ENCODE peak calls at places on chromosomes 11 and 22, in eight cellular contexts. One of them, this sample, is unnamed.

GRCh38 chr11:44559207-44559943 is 6.1 kb upstream of the CD82 start:
- DNase-seq in fibroblast of lung: no peak
- DNase-seq in pancreas: no peak
- DNase-seq in astrocyte: no peak
- DNase-seq in lower lobe of right lung: no peak
- DNase-seq in heart left ventricle: no peak
- DNase-seq in mucosa of descending colon: no peak
- DNase-seq in lung: no peak
- DNase-seq in this sample: no peak

GRCh38 chr22:50189849-50190181 is 4.1 kb downstream of the TRABD start:
- DNase-seq in fibroblast of lung: peak
- DNase-seq in astrocyte: no peak
- DNase-seq in lower lobe of right lung: no peak
- DNase-seq in heart left ventricle: no peak
- DNase-seq in pancreas: no peak
- DNase-seq in mucosa of descending colon: no peak
- DNase-seq in lung: no peak
- DNase-seq in this sample: no peak

GRCh38 chr11:111260761-111261160 is 15.2 kb downstream of the POU2AF2 start:
- DNase-seq in lower lobe of right lung: no peak
- DNase-seq in mucosa of descending colon: no peak
- DNase-seq in pancreas: no peak
- DNase-seq in heart left ventricle: no peak
- DNase-seq in lung: no peak
- DNase-seq in astrocyte: no peak
- DNase-seq in fibroblast of lung: no peak
- DNase-seq in this sample: no peak

GRCh38 chr11:112780351-112781043 is 180.7 kb upstream of the NCAM1 start:
- DNase-seq in lower lobe of right lung: no peak
- DNase-seq in lung: no peak
- DNase-seq in mucosa of descending colon: no peak
- DNase-seq in fibroblast of lung: no peak
- DNase-seq in pancreas: no peak
- DNase-seq in astrocyte: peak
- DNase-seq in heart left ventricle: peak
- DNase-seq in this sample: no peak

GRCh38 chr22:48366591-48366990 is 1461.1 kb downstream of the BRD1 start:
- DNase-seq in heart left ventricle: no peak
- DNase-seq in astrocyte: no peak
- DNase-seq in pancreas: no peak
- DNase-seq in lung: no peak
- DNase-seq in fibroblast of lung: no peak
- DNase-seq in mucosa of descending colon: no peak
- DNase-seq in lower lobe of right lung: no peak
- DNase-seq in this sample: no peak

GRCh38 chr11:11229691-11230090 is 123.4 kb downstream of the CSNK2A3 start:
- DNase-seq in lower lobe of right lung: no peak
- DNase-seq in heart left ventricle: no peak
- DNase-seq in pancreas: no peak
- DNase-seq in lung: no peak
- DNase-seq in mucosa of descending colon: no peak
- DNase-seq in fibroblast of lung: no peak
- DNase-seq in astrocyte: no peak
- DNase-seq in this sample: no peak

GRCh38 chr11:106914409-106914808 is 103.9 kb downstream of the GUCY1A2 start:
- DNase-seq in fibroblast of lung: no peak
- DNase-seq in heart left ventricle: no peak
- DNase-seq in lower lobe of right lung: no peak
- DNase-seq in mucosa of descending colon: no peak
- DNase-seq in lung: no peak
- DNase-seq in pancreas: no peak
- DNase-seq in astrocyte: no peak
- DNase-seq in this sample: no peak

GRCh38 chr11:125939081-125939521 is 6.7 kb upstream of the VSIG10L2 start:
- DNase-seq in fibroblast of lung: no peak
- DNase-seq in lower lobe of right lung: no peak
- DNase-seq in pancreas: no peak
- DNase-seq in mucosa of descending colon: no peak
- DNase-seq in astrocyte: no peak
- DNase-seq in lung: no peak
- DNase-seq in heart left ventricle: no peak
- DNase-seq in this sample: no peak

GRCh38 chr22:23774114-23774921 is 1.7 kb downstream of the MMP11 start:
- DNase-seq in lower lobe of right lung: no peak
- DNase-seq in pancreas: no peak
- DNase-seq in mucosa of descending colon: no peak
- DNase-seq in lung: no peak
- DNase-seq in fibroblast of lung: no peak
- DNase-seq in heart left ventricle: no peak
- DNase-seq in astrocyte: no peak
- DNase-seq in this sample: no peak

GRCh38 chr11:57368106-57368826 is 12.7 kb downstream of the PRG3 start:
- DNase-seq in lower lobe of right lung: peak
- DNase-seq in pancreas: no peak
- DNase-seq in heart left ventricle: peak
- DNase-seq in astrocyte: no peak
- DNase-seq in fibroblast of lung: no peak
- DNase-seq in mucosa of descending colon: no peak
- DNase-seq in lung: peak
- DNase-seq in this sample: no peak

GRCh38 chr22:24751518-24751917 is 23.0 kb downstream of the PIWIL3 start:
- DNase-seq in fibroblast of lung: no peak
- DNase-seq in astrocyte: no peak
- DNase-seq in mucosa of descending colon: no peak
- DNase-seq in pancreas: no peak
- DNase-seq in lung: no peak
- DNase-seq in heart left ventricle: no peak
- DNase-seq in lower lobe of right lung: no peak
- DNase-seq in this sample: no peak

DNA sequence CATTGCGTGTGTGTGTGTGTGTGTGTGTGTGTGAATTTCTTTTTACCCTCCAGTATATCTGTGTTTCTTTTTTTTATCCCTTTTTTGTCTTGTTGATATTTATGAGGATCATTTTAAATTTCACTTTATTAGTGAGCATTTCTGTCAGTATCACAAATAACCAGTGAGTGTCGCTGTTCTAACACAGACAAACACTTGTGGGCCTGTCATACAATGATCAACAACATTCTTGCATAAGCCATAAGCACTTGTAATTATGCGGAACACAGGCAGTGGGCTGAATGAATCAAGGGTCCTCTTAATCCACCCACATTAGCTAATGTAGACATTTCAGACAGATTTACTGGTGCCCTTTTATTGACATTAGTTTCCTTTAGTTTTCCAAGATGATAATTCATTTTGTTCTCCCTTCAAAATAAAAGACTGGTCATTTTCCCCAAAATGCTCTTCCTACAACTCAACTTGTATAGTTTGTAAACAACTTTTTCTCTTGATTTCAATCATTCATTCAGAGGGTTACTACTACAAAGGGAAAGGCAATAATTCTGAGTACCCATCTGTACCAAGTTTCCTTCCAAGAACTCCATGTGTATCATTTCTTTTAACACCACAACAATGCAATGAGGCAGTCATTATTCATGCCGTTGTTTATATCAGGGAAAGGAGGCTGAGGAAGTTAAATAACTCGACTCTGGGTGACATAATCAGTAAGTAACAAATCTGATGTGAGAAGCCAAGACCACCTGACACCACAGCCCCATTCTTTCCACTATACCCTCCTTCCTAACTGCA is 34.6 kb upstream of the ANO3 start:
- DNase-seq in astrocyte: peak
- DNase-seq in pancreas: no peak
- DNase-seq in heart left ventricle: no peak
- DNase-seq in lower lobe of right lung: no peak
- DNase-seq in lung: no peak
- DNase-seq in mucosa of descending colon: peak
- DNase-seq in fibroblast of lung: peak
- DNase-seq in this sample: no peak
- TF ChIP-seq CTCF in astrocyte: peak
- TF ChIP-seq CTCF in pancreas: peak
- TF ChIP-seq CTCF in heart left ventricle: peak
- TF ChIP-seq CTCF in lower lobe of right lung: peak
- TF ChIP-seq CTCF in lung: peak
- TF ChIP-seq CTCF in mucosa of descending colon: no peak
- TF ChIP-seq CTCF in fibroblast of lung: peak
- TF ChIP-seq CTCF in this sample: no peak

GRCh38 chr11:87460842-87461637 is 423.3 kb downstream of the TMEM135 start:
- DNase-seq in pancreas: no peak
- DNase-seq in mucosa of descending colon: no peak
- DNase-seq in astrocyte: no peak
- DNase-seq in lung: no peak
- DNase-seq in fibroblast of lung: no peak
- DNase-seq in heart left ventricle: no peak
- DNase-seq in lower lobe of right lung: no peak
- DNase-seq in this sample: no peak

GRCh38 chr11:87460269-87460668 is 422.5 kb downstream of the TMEM135 start:
- DNase-seq in heart left ventricle: no peak
- DNase-seq in pancreas: no peak
- DNase-seq in fibroblast of lung: no peak
- DNase-seq in lung: no peak
- DNase-seq in astrocyte: no peak
- DNase-seq in lower lobe of right lung: no peak
- DNase-seq in mucosa of descending colon: no peak
- DNase-seq in this sample: no peak

GRCh38 chr11:87466228-87466627 is 428.5 kb downstream of the TMEM135 start:
- DNase-seq in fibroblast of lung: peak
- DNase-seq in lower lobe of right lung: no peak
- DNase-seq in lung: peak
- DNase-seq in pancreas: no peak
- DNase-seq in mucosa of descending colon: no peak
- DNase-seq in astrocyte: no peak
- DNase-seq in heart left ventricle: no peak
- DNase-seq in this sample: no peak

GRCh38 chr11:87462171-87462570 is 424.4 kb downstream of the TMEM135 start:
- DNase-seq in astrocyte: no peak
- DNase-seq in mucosa of descending colon: no peak
- DNase-seq in fibroblast of lung: no peak
- DNase-seq in pancreas: no peak
- DNase-seq in lung: no peak
- DNase-seq in heart left ventricle: no peak
- DNase-seq in lower lobe of right lung: no peak
- DNase-seq in this sample: no peak

DNA sequence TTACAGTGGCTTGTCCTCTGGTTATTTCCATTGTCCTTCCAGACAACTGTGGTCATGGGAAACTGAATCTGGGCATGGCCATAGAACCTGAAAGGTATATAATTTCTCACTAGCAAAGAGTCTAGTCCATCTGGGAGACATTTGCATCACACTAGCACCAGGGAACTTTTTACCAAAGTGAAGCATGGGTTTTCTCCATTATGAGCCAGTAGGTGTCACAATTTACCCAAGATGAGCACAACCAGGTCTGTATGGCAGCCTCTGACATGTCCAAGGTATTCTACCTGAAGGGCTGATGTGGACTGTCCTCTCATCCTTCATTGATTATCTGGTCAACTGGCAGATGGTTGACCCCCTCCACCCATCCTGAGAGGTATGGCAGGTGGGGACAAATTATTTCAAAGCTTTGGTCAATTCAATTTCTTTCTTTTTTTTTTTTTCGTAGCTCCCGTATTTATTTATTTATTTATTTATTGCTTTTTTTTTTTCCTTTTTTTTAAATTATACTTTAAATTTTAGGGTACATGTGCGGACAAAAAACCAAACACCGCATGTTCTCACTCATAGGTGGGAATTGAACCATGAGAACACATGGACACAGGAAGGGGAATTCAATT is 425.9 kb downstream of the TMEM135 start:
- DNase-seq in lung: no peak
- DNase-seq in heart left ventricle: no peak
- DNase-seq in astrocyte: no peak
- DNase-seq in lower lobe of right lung: no peak
- DNase-seq in mucosa of descending colon: peak
- DNase-seq in pancreas: no peak
- DNase-seq in fibroblast of lung: peak
- DNase-seq in this sample: no peak
- TF ChIP-seq CTCF in lung: no peak
- TF ChIP-seq CTCF in heart left ventricle: no peak
- TF ChIP-seq CTCF in astrocyte: peak
- TF ChIP-seq CTCF in lower lobe of right lung: no peak
- TF ChIP-seq CTCF in mucosa of descending colon: no peak
- TF ChIP-seq CTCF in pancreas: no peak
- TF ChIP-seq CTCF in fibroblast of lung: peak
- TF ChIP-seq CTCF in this sample: no peak

DNA sequence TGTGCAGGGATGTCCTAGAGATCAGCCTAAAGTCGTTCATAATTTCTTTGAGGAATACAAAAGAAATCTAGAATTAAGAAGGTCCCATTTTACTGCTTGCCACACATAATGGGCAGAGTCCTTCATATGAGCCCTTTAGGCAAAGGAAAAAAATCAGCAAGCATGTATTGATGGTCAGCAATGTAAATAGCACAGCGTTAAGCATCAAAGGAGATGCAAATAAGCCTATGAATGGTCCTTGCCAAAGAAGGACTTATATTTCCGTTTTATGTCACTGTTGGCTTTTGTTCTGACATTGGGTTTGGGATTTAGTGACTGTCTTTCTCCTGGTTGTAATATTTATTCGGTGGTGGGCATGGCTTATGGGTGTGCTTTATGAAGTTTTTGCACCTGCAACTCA is 69.8 kb downstream of the CD44 start:
- DNase-seq in heart left ventricle: no peak
- DNase-seq in astrocyte: no peak
- DNase-seq in pancreas: no peak
- DNase-seq in lower lobe of right lung: no peak
- DNase-seq in mucosa of descending colon: no peak
- DNase-seq in lung: no peak
- DNase-seq in fibroblast of lung: no peak
- DNase-seq in this sample: no peak
- TF ChIP-seq CTCF in heart left ventricle: no peak
- TF ChIP-seq CTCF in astrocyte: no peak
- TF ChIP-seq CTCF in pancreas: no peak
- TF ChIP-seq CTCF in lower lobe of right lung: no peak
- TF ChIP-seq CTCF in mucosa of descending colon: no peak
- TF ChIP-seq CTCF in lung: no peak
- TF ChIP-seq CTCF in fibroblast of lung: no peak
- TF ChIP-seq CTCF in this sample: no peak

DNA sequence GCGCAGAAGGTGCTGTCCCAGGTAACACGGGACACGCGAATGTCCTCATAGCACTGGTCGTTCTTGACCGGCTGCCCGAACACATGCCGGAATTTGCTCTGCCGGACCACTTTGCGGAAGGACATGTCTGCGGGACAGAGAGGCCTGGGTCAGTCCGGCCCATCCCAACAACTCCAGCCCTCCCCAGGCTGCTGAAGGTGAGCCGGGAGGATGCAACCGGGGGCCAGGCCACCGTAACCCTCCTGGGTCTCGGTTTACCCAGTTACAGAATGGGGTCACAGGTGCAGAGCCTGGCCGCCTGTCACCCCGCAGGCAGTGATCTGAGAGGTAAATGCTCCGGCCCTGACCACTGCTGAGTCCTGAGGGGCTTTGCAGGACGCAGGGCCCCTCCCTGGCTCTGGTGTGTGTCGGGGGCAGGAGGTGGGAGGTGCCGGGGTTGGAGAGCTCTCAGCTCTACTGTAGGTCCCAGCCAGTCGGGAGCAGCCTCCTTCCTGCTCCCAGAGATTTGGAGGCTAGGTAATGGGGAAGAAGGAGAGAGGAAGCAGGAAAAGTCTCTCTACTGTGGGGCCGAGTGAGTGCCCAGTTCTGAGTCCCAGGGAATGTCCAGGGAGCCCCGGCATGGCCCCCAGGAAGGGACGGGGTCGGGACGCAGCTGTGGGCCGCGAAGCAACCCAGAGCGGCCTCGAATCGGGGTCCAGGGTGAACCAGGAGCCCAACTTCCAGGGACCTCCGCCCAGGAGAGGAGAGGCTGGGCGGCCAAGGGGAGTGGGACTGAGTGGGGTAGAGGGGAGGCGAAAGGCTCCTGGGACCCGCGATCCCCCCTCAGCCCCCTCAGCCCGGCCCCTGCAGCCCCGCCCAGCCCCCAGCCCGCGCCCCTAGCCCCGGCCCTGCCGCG is 525 bp downstream of the CORO1B start:
- DNase-seq in mucosa of descending colon: no peak
- DNase-seq in lung: no peak
- DNase-seq in heart left ventricle: no peak
- DNase-seq in fibroblast of lung: no peak
- DNase-seq in pancreas: peak
- DNase-seq in astrocyte: no peak
- DNase-seq in lower lobe of right lung: no peak
- DNase-seq in this sample: no peak
- TF ChIP-seq CTCF in mucosa of descending colon: no peak
- TF ChIP-seq CTCF in lung: no peak
- TF ChIP-seq CTCF in heart left ventricle: no peak
- TF ChIP-seq CTCF in fibroblast of lung: no peak
- TF ChIP-seq CTCF in pancreas: no peak
- TF ChIP-seq CTCF in astrocyte: no peak
- TF ChIP-seq CTCF in lower lobe of right lung: no peak
- TF ChIP-seq CTCF in this sample: no peak